ENCODE peak calls at places on chromosomes 5 and 9, in nine cellular contexts. P, Q, Z, F, X, T, K, W and R are unnamed samples.

GRCh38 chr5:148834689-148835088 is 8.3 kb downstream of the ADRB2 start:
- DNase-seq in P (no peak), Q (no peak), Z (no peak), F (no peak), X (no peak), T (no peak), K (no peak), W (no peak), R (no peak)

GRCh38 chr5:8184455-8185063 is 315.6 kb downstream of the MTRR start:
- DNase-seq in P (no peak), Q (peak), Z (no peak), F (peak), X (peak), T (peak), K (peak), W (no peak), R (no peak)

GRCh38 chr5:168114444-168115017 is 176.9 kb upstream of the WWC1 start:
- DNase-seq in P (no peak), Q (peak), Z (no peak), F (peak), X (peak), T (peak), K (peak), W (no peak), R (no peak)

GRCh38 chr5:36667826-36668225 is 61.4 kb downstream of the SLC1A3 start:
- DNase-seq in P (no peak), Q (no peak), Z (no peak), F (no peak), X (no peak), T (no peak), K (no peak), W (no peak), R (no peak)

GRCh38 chr5:107887587-107887986 is 216.8 kb upstream of the EFNA5 start:
- DNase-seq in P (no peak), Q (no peak), Z (no peak), F (no peak), X (no peak), T (no peak), K (no peak), W (no peak), R (no peak)

GRCh38 chr5:35134278-35135030 is 86.7 kb upstream of the AGXT2 start:
- DNase-seq in P (no peak), Q (no peak), Z (no peak), F (peak), X (no peak), T (peak), K (no peak), W (no peak), R (no peak)

GRCh38 chr5:6183391-6184390 is 194.7 kb downstream of the MED10 start:
- DNase-seq in P (no peak), Q (no peak), Z (no peak), F (no peak), X (no peak), T (no peak), K (no peak), W (no peak), R (no peak)

GRCh38 chr9:127785023-127785932 is 556 bp upstream of the CDK9 start:
- DNase-seq in P (peak), Q (peak), Z (peak), F (peak), X (peak), T (peak), K (peak), W (peak), R (peak)

GRCh38 chr5:30505014-30505886 is 688.2 kb upstream of the CDH6 start:
- DNase-seq in P (no peak), Q (no peak), Z (no peak), F (peak), X (no peak), T (no peak), K (no peak), W (no peak), R (no peak)

GRCh38 chr5:171450423-171451246 is 31.2 kb downstream of the FGF18 start:
- DNase-seq in P (peak), Q (no peak), Z (no peak), F (peak), X (peak), T (no peak), K (peak), W (peak), R (no peak)

GRCh38 chr5:65506961-65507360 is 25.2 kb upstream of the ADAMTS6 start:
- DNase-seq in P (no peak), Q (no peak), Z (no peak), F (peak), X (no peak), T (no peak), K (no peak), W (no peak), R (no peak)

GRCh38 chr5:77993799-77994318 is 217.7 kb upstream of the TBCA start:
- DNase-seq in P (no peak), Q (no peak), Z (no peak), F (no peak), X (no peak), T (no peak), K (no peak), W (no peak), R (no peak)

GRCh38 chr9:113519401-113520108 is 56.0 kb downstream of the RGS3 start:
- DNase-seq in P (no peak), Q (no peak), Z (peak), F (peak), X (no peak), T (no peak), K (no peak), W (no peak), R (no peak)

GRCh38 chr9:71814226-71814625 is 45.9 kb upstream of the CEMIP2 start:
- DNase-seq in P (no peak), Q (no peak), Z (no peak), F (peak), X (no peak), T (no peak), K (no peak), W (peak), R (no peak)

GRCh38 chr5:16713386-16713928 is 96.7 kb upstream of the RETREG1 start:
- DNase-seq in P (no peak), Q (no peak), Z (no peak), F (peak), X (no peak), T (no peak), K (no peak), W (peak), R (no peak)

GRCh38 chr5:134874831-134875655 is 872 bp downstream of the TXNDC15 start:
- DNase-seq in P (peak), Q (peak), Z (peak), F (peak), X (peak), T (peak), K (peak), W (peak), R (peak)

GRCh38 chr5:6548752-6549151 is 84.1 kb downstream of the NSUN2 start:
- DNase-seq in P (no peak), Q (no peak), Z (no peak), F (no peak), X (no peak), T (no peak), K (no peak), W (no peak), R (no peak)

GRCh38 chr9:131748411-131748955 is 8.6 kb upstream of the RAPGEF1 start:
- DNase-seq in P (no peak), Q (no peak), Z (no peak), F (no peak), X (no peak), T (no peak), K (no peak), W (no peak), R (no peak)

GRCh38 chr5:127810014-127810413 is 106.8 kb downstream of the CCDC192 start:
- DNase-seq in P (no peak), Q (no peak), Z (no peak), F (no peak), X (no peak), T (no peak), K (no peak), W (no peak), R (no peak)

GRCh38 chr9:130298663-130299279 is 33.2 kb downstream of the HMCN2 start:
- DNase-seq in P (no peak), Q (no peak), Z (no peak), F (peak), X (no peak), T (peak), K (no peak), W (no peak), R (no peak)

GRCh38 chr9:26937816-26938371 is 9.1 kb downstream of the PLAA start:
- DNase-seq in P (no peak), Q (no peak), Z (no peak), F (no peak), X (no peak), T (no peak), K (no peak), W (no peak), R (no peak)

GRCh38 chr5:53582225-53582624 is 21.8 kb downstream of the NDUFS4 start:
- DNase-seq in P (no peak), Q (no peak), Z (no peak), F (no peak), X (no peak), T (no peak), K (no peak), W (no peak), R (no peak)
- H3K27ac ChIP-seq in P (no peak), Q (no peak), Z (no peak), F (no peak), X (no peak), T (no peak), K (no peak), W (no peak), R (no peak)

DNA sequence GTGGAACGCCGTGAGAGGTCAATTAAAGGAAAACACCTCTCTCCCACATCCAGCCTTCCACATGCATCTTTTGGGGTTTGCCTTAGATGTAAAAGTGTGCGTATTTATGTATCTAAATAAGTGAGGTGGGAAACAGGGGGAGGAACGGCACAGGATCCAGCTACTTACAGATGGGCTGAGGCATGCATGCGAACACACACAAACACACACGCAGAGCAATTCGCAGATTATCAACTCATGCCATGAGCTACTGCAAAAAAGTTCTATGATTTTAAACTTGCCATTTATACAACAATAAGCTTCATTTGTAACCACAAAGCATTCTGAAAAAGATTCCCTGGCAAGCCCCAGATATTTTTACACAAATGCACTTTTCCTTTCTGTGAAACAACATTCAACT is 242.0 kb downstream of the BNC2 start:
- DNase-seq in P (no peak), Q (no peak), Z (no peak), F (peak), X (no peak), T (no peak), K (no peak), W (no peak), R (no peak)
- H3K27ac ChIP-seq in P (no peak), Q (no peak), Z (no peak), F (peak), X (peak), T (no peak), K (no peak), W (no peak), R (no peak)

DNA sequence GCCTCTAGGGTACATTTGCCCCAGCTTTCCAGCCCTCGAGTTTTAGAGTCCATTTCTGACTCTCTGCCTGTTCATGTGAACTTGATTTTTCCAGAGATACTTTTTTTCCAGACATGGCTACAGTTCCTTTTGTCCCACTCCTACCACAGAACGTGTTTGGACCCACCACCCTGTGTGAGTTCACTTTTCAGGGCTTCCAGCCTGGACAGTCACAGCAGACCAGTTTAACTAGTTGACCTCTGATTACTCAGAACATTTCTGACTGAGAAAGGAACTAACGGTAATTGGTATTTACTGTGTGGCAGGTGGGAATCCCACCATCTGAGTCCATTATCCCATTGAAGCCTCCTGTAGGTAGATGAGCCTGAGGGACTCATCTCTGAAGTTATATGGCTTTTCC is 210.2 kb downstream of the GOLPH3 start:
- DNase-seq in P (no peak), Q (no peak), Z (no peak), F (no peak), X (no peak), T (no peak), K (no peak), W (no peak), R (no peak)
- H3K27ac ChIP-seq in P (peak), Q (no peak), Z (no peak), F (no peak), X (no peak), T (no peak), K (no peak), W (no peak), R (no peak)

DNA sequence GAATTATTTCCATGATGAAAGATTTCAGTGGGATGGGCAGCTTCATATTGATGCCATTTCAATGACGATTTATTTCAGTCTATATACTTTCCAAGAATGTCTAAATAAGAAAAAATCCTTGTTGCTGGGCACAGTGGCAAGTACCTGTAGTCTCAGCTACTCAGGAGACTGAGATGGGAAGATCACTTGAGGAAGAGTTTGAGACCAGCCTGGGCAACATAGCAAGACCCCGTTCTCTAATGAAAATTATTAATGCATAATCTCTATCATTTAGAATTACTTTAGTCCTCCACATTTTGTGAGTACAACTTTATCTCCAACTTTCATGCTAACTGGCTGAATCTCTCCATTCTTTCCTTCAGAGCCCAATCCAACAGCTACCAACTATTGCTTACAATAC is 52.5 kb downstream of the PTBP3 start:
- DNase-seq in P (no peak), Q (no peak), Z (no peak), F (no peak), X (no peak), T (no peak), K (no peak), W (no peak), R (no peak)
- H3K27ac ChIP-seq in P (no peak), Q (no peak), Z (no peak), F (no peak), X (no peak), T (no peak), K (no peak), W (no peak), R (no peak)

DNA sequence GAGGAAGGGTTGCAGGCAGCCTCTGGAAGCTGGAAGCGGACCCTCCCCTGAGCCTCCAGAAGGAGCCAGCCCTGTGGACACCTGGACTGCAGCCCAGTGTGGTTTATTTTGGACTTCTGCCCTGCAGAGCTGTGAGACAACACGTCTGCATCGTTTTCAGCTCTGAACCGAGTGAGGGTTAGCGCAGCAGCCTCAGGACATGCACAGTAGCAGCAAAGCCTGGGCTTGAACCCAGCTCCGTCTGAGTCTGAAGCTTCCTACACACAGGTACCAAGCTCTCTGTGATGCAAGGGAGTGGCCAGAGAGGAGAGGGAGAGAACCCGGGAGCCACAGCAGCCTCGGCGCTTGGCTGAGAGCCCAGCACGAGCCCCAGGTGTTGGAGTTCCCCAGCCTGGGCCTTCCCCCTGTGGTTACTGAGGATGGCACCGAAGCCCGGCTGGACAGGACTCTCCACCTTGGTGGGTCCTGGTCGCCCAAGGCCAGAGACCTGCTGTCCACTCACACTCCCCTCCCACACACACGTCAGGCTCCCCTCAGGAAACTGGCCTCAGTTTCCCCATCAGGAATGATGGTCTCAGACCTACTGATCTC is 128.2 kb downstream of the OLFM1 start:
- DNase-seq in P (no peak), Q (no peak), Z (peak), F (no peak), X (no peak), T (peak), K (peak), W (no peak), R (peak)
- H3K27ac ChIP-seq in P (no peak), Q (no peak), Z (no peak), F (no peak), X (no peak), T (no peak), K (no peak), W (no peak), R (no peak)

GRCh38 chr5:140140435-140140834 is 14.7 kb downstream of the IGIP start:
- DNase-seq in P (no peak), Q (no peak), Z (no peak), F (no peak), X (peak), T (no peak), K (no peak), W (no peak), R (no peak)
- H3K27ac ChIP-seq in P (no peak), Q (no peak), Z (no peak), F (no peak), X (no peak), T (no peak), K (no peak), W (no peak), R (no peak)

GRCh38 chr9:69036799-69037198 is 1.2 kb downstream of the FXN start:
- DNase-seq in P (no peak), Q (no peak), Z (no peak), F (no peak), X (no peak), T (no peak), K (no peak), W (no peak), R (no peak)
- H3K27ac ChIP-seq in P (peak), Q (peak), Z (no peak), F (no peak), X (no peak), T (peak), K (peak), W (peak), R (peak)

GRCh38 chr5:158698768-158699167 is 400.9 kb downstream of the EBF1 start:
- DNase-seq in P (no peak), Q (no peak), Z (no peak), F (peak), X (no peak), T (no peak), K (no peak), W (no peak), R (no peak)

GRCh38 chr5:158701406-158702177 is 398.1 kb downstream of the EBF1 start:
- DNase-seq in P (no peak), Q (no peak), Z (no peak), F (peak), X (peak), T (no peak), K (no peak), W (peak), R (no peak)

GRCh38 chr5:158700997-158701391 is 398.7 kb downstream of the EBF1 start:
- DNase-seq in P (no peak), Q (no peak), Z (no peak), F (no peak), X (no peak), T (no peak), K (no peak), W (no peak), R (no peak)

GRCh38 chr5:158699336-158699735 is 400.4 kb downstream of the EBF1 start:
- DNase-seq in P (no peak), Q (no peak), Z (no peak), F (peak), X (no peak), T (no peak), K (no peak), W (no peak), R (no peak)

DNA sequence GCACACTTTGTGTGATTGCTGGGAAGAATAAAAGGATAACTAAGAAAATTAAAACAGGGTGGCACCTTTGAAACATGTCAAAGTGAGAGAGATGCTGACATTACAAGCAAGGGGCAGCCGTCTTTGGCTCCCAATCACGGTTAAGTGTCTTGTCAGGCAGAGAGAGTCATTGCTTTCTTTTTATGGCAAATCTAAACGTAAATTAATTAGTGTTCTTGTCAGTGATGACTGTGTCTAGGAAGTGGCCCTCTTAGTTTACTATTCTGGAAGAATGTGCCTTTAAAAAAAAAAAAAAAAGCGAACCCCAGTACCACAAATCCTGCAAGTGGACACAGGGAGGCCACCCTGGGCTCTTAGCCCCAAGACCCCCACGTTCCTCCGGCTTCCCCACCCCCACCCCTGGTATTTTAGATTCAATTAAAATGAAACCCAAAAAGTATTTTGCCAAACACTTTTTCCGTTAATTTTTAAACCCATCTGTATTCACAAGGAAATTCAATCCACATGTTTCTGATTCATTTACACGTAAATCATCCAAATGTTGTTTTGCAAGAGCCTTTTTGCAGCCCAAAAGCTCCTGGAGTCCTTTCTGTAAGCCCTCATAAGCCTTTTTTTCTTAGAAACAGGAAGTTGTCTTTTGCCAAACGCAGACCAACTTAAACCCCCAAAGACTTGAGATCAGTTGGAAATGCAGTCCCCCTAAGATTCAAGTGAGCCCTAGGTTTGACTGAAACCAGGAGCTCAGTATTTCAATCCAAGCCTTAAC is 399.3 kb downstream of the EBF1 start:
- DNase-seq in P (no peak), Q (no peak), Z (no peak), F (peak), X (no peak), T (no peak), K (no peak), W (no peak), R (no peak)
- H3K27ac ChIP-seq in P (no peak), Q (no peak), Z (no peak), F (peak), X (peak), T (no peak), K (peak), W (peak), R (peak)

GRCh38 chr5:96816991-96817390 is 9.2 kb upstream of the ERAP1 start:
- DNase-seq in P (no peak), Q (no peak), Z (peak), F (no peak), X (no peak), T (no peak), K (no peak), W (no peak), R (no peak)

GRCh38 chr5:96821260-96821916 is 13.6 kb upstream of the ERAP1 start:
- DNase-seq in P (no peak), Q (no peak), Z (no peak), F (no peak), X (peak), T (no peak), K (no peak), W (no peak), R (no peak)

GRCh38 chr5:96819806-96820205 is 12.1 kb upstream of the ERAP1 start:
- DNase-seq in P (no peak), Q (no peak), Z (no peak), F (no peak), X (no peak), T (no peak), K (no peak), W (no peak), R (no peak)

GRCh38 chr5:96816430-96816939 is 8.7 kb upstream of the ERAP1 start:
- DNase-seq in P (no peak), Q (peak), Z (peak), F (no peak), X (no peak), T (no peak), K (no peak), W (no peak), R (no peak)

GRCh38 chr5:96817496-96817895 is 9.8 kb upstream of the ERAP1 start:
- DNase-seq in P (no peak), Q (no peak), Z (no peak), F (no peak), X (no peak), T (no peak), K (no peak), W (no peak), R (no peak)
- H3K27ac ChIP-seq in P (no peak), Q (peak), Z (no peak), F (no peak), X (no peak), T (no peak), K (no peak), W (no peak), R (peak)